ENCODE peak calls at places on chromosome 6, in ten cellular contexts. F, C, L, N, I, B, S, O, U and D are unnamed samples.

GRCh38 chr6:25023781-25024180 is 88.0 kb upstream of the RIPOR2 start:
- DNase-seq in S (no peak), F (no peak), N (no peak), B (no peak), I (no peak), U (no peak), O (no peak), C (no peak), L (no peak), D (no peak)

GRCh38 chr6:49552596-49552995 is 2.1 kb downstream of the C6orf141 start:
- DNase-seq in S (no peak), F (no peak), N (no peak), I (no peak), B (no peak), U (no peak), C (no peak), L (no peak), O (no peak), D (no peak)

GRCh38 chr6:113763883-113764282 is 93.3 kb upstream of the MARCKS start:
- DNase-seq in C (peak), L (no peak), O (peak), I (no peak), S (no peak), U (no peak), B (no peak), F (peak), N (no peak), D (no peak)

GRCh38 chr6:145872669-145873068 is 58.1 kb upstream of the FBXO30 start:
- DNase-seq in L (no peak), N (no peak), S (no peak), C (no peak), O (no peak), B (no peak), I (no peak), U (no peak), F (no peak), D (no peak)

GRCh38 chr6:159871241-159871640 is 19.5 kb upstream of the MAS1 start:
- DNase-seq in N (no peak), C (peak), O (no peak), U (no peak), S (no peak), F (no peak), B (no peak), L (no peak), I (no peak), D (no peak)

GRCh38 chr6:115195239-115195638 is 852.4 kb upstream of the HS3ST5 start:
- DNase-seq in L (no peak), U (no peak), N (no peak), S (no peak), C (no peak), F (no peak), I (no peak), O (no peak), B (no peak), D (no peak)

GRCh38 chr6:100269189-100269588 is 195.5 kb downstream of the SIM1 start:
- DNase-seq in I (no peak), F (peak), U (no peak), L (no peak), C (peak), S (peak), N (no peak), B (no peak), O (peak), D (no peak)

GRCh38 chr6:21486115-21486514 is 107.4 kb upstream of the SOX4 start:
- DNase-seq in L (no peak), B (no peak), N (no peak), O (no peak), C (no peak), I (no peak), U (no peak), F (no peak), S (no peak), D (no peak)

GRCh38 chr6:131924881-131925474 is 26.2 kb downstream of the CCN2 start:
- DNase-seq in N (no peak), B (no peak), I (no peak), L (no peak), F (no peak), U (no peak), O (peak), S (peak), C (peak), D (no peak)

GRCh38 chr6:158377866-158378265 is 65.6 kb downstream of the TULP4 start:
- DNase-seq in O (no peak), C (peak), U (no peak), L (no peak), S (peak), I (no peak), B (peak), F (no peak), N (no peak), D (no peak)

GRCh38 chr6:165096209-165096608 is 213.2 kb downstream of the C6orf118 start:
- DNase-seq in C (no peak), L (no peak), F (no peak), I (no peak), O (no peak), N (no peak), B (no peak), S (no peak), U (no peak), D (no peak)